ENCODE peak calls at places on chromosomes 2 and 18, in seven cellular contexts. One of them, this sample, is unnamed.

GRCh38 chr18:69935319-69936190 is 12.1 kb downstream of the CD226 start:
- DNase-seq in stimulated activated CD4-positive, alpha-beta T cell treated with anti-CD3 and anti-CD28 coated beads, TNF-alpha, amount 100 ng/mL, for 24 hours: peak
- DNase-seq in sciatic nerve: no peak
- DNase-seq in NCI-H1417 treated with DMSO at 0.1 percent for 48 hours: no peak
- DNase-seq in activated gamma-delta T cell treated with Interleukin-2 at 50 U/mL for 16 hours: peak
- DNase-seq in HS-27A: no peak
- DNase-seq in NCI-H748 treated with DMSO at 0.1 percent for 48 hours: no peak
- DNase-seq in this sample: peak

GRCh38 chr2:158395166-158395565 is 61.4 kb downstream of the CCDC148 start:
- DNase-seq in activated gamma-delta T cell treated with Interleukin-2 at 50 U/mL for 16 hours: no peak
- DNase-seq in NCI-H748 treated with DMSO at 0.1 percent for 48 hours: no peak
- DNase-seq in stimulated activated CD4-positive, alpha-beta T cell treated with anti-CD3 and anti-CD28 coated beads, TNF-alpha, amount 100 ng/mL, for 24 hours: no peak
- DNase-seq in HS-27A: no peak
- DNase-seq in sciatic nerve: no peak
- DNase-seq in NCI-H1417 treated with DMSO at 0.1 percent for 48 hours: no peak
- DNase-seq in this sample: no peak

GRCh38 chr2:38327580-38327979 is 49.5 kb downstream of the ATL2 start:
- DNase-seq in NCI-H1417 treated with DMSO at 0.1 percent for 48 hours: no peak
- DNase-seq in HS-27A: no peak
- DNase-seq in stimulated activated CD4-positive, alpha-beta T cell treated with anti-CD3 and anti-CD28 coated beads, TNF-alpha, amount 100 ng/mL, for 24 hours: no peak
- DNase-seq in activated gamma-delta T cell treated with Interleukin-2 at 50 U/mL for 16 hours: no peak
- DNase-seq in sciatic nerve: no peak
- DNase-seq in NCI-H748 treated with DMSO at 0.1 percent for 48 hours: no peak
- DNase-seq in this sample: no peak

GRCh38 chr2:47189635-47190034 is 34.5 kb upstream of the STPG4 start:
- DNase-seq in NCI-H1417 treated with DMSO at 0.1 percent for 48 hours: no peak
- DNase-seq in activated gamma-delta T cell treated with Interleukin-2 at 50 U/mL for 16 hours: no peak
- DNase-seq in HS-27A: peak
- DNase-seq in sciatic nerve: no peak
- DNase-seq in NCI-H748 treated with DMSO at 0.1 percent for 48 hours: no peak
- DNase-seq in stimulated activated CD4-positive, alpha-beta T cell treated with anti-CD3 and anti-CD28 coated beads, TNF-alpha, amount 100 ng/mL, for 24 hours: no peak
- DNase-seq in this sample: no peak

GRCh38 chr2:3134026-3134571 is 243.5 kb downstream of the EIPR1 start:
- DNase-seq in NCI-H748 treated with DMSO at 0.1 percent for 48 hours: no peak
- DNase-seq in NCI-H1417 treated with DMSO at 0.1 percent for 48 hours: no peak
- DNase-seq in HS-27A: no peak
- DNase-seq in stimulated activated CD4-positive, alpha-beta T cell treated with anti-CD3 and anti-CD28 coated beads, TNF-alpha, amount 100 ng/mL, for 24 hours: no peak
- DNase-seq in sciatic nerve: no peak
- DNase-seq in activated gamma-delta T cell treated with Interleukin-2 at 50 U/mL for 16 hours: no peak
- DNase-seq in this sample: no peak

GRCh38 chr18:54938506-54938905 is 20.8 kb downstream of the CCDC68 start:
- DNase-seq in sciatic nerve: no peak
- DNase-seq in NCI-H1417 treated with DMSO at 0.1 percent for 48 hours: no peak
- DNase-seq in activated gamma-delta T cell treated with Interleukin-2 at 50 U/mL for 16 hours: no peak
- DNase-seq in stimulated activated CD4-positive, alpha-beta T cell treated with anti-CD3 and anti-CD28 coated beads, TNF-alpha, amount 100 ng/mL, for 24 hours: no peak
- DNase-seq in HS-27A: no peak
- DNase-seq in NCI-H748 treated with DMSO at 0.1 percent for 48 hours: no peak
- DNase-seq in this sample: no peak

GRCh38 chr2:180696005-180696404 is 284.4 kb upstream of the UBE2E3 start:
- DNase-seq in activated gamma-delta T cell treated with Interleukin-2 at 50 U/mL for 16 hours: no peak
- DNase-seq in HS-27A: no peak
- DNase-seq in sciatic nerve: no peak
- DNase-seq in stimulated activated CD4-positive, alpha-beta T cell treated with anti-CD3 and anti-CD28 coated beads, TNF-alpha, amount 100 ng/mL, for 24 hours: no peak
- DNase-seq in NCI-H748 treated with DMSO at 0.1 percent for 48 hours: peak
- DNase-seq in NCI-H1417 treated with DMSO at 0.1 percent for 48 hours: peak
- DNase-seq in this sample: no peak

GRCh38 chr2:241808701-241809382 is at the start of gene NEU4:
- DNase-seq in HS-27A: no peak
- DNase-seq in activated gamma-delta T cell treated with Interleukin-2 at 50 U/mL for 16 hours: no peak
- DNase-seq in NCI-H1417 treated with DMSO at 0.1 percent for 48 hours: no peak
- DNase-seq in sciatic nerve: no peak
- DNase-seq in NCI-H748 treated with DMSO at 0.1 percent for 48 hours: no peak
- DNase-seq in stimulated activated CD4-positive, alpha-beta T cell treated with anti-CD3 and anti-CD28 coated beads, TNF-alpha, amount 100 ng/mL, for 24 hours: no peak
- DNase-seq in this sample: no peak

GRCh38 chr2:97945791-97946190 is 50.0 kb downstream of the TMEM131 start:
- DNase-seq in NCI-H748 treated with DMSO at 0.1 percent for 48 hours: no peak
- DNase-seq in sciatic nerve: no peak
- DNase-seq in HS-27A: no peak
- DNase-seq in NCI-H1417 treated with DMSO at 0.1 percent for 48 hours: no peak
- DNase-seq in stimulated activated CD4-positive, alpha-beta T cell treated with anti-CD3 and anti-CD28 coated beads, TNF-alpha, amount 100 ng/mL, for 24 hours: no peak
- DNase-seq in activated gamma-delta T cell treated with Interleukin-2 at 50 U/mL for 16 hours: no peak
- DNase-seq in this sample: no peak

GRCh38 chr2:203804766-203805484 is 62.6 kb upstream of the CTLA4 start:
- DNase-seq in sciatic nerve: no peak
- DNase-seq in activated gamma-delta T cell treated with Interleukin-2 at 50 U/mL for 16 hours: no peak
- DNase-seq in NCI-H748 treated with DMSO at 0.1 percent for 48 hours: no peak
- DNase-seq in stimulated activated CD4-positive, alpha-beta T cell treated with anti-CD3 and anti-CD28 coated beads, TNF-alpha, amount 100 ng/mL, for 24 hours: no peak
- DNase-seq in NCI-H1417 treated with DMSO at 0.1 percent for 48 hours: no peak
- DNase-seq in HS-27A: no peak
- DNase-seq in this sample: no peak

This sample was measured in HL-60.